ENCODE peak calls at places on chromosomes 11 and 22, in seven cellular contexts. G is esophagus squamous epithelium, K is IMR-90, U is upper lobe of right lung, S is BE2C, T is body of pancreas, L is aorta. R is an unnamed sample. For H3K9me3 and H3K36me3, the result is how much of the 10 kb centered on the place peaks cover.

GRCh38 chr11:67117176-67117575 is 1.9 kb upstream of the KDM2A start:
- DNase-seq in G (no peak), K (no peak), U (no peak), S (no peak), T (no peak), L (no peak), R (no peak)

GRCh38 chr11:129144256-129144655 is 47.9 kb downstream of the ARHGAP32 start:
- DNase-seq in G (no peak), K (no peak), U (no peak), S (no peak), T (no peak), L (no peak), R (no peak)

GRCh38 chr11:70139785-70140410 is 61.8 kb downstream of the ANO1 start:
- DNase-seq in G (no peak), K (no peak), U (no peak), S (no peak), T (no peak), L (no peak), R (peak)

GRCh38 chr22:41998361-41999261 is at the start of gene WBP2NL:
- DNase-seq in G (peak), K (peak), U (peak), S (peak), T (peak), L (peak), R (peak)

GRCh38 chr22:38610234-38610633 is 40.3 kb upstream of the DMC1 start:
- DNase-seq in G (no peak), K (no peak), U (no peak), S (no peak), T (no peak), L (no peak), R (no peak)

GRCh38 chr11:19419021-19419750 is 178.4 kb upstream of the E2F8 start:
- DNase-seq in G (no peak), K (peak), U (no peak), S (no peak), T (no peak), L (no peak), R (peak)

GRCh38 chr22:37896181-37896592 is 9.9 kb upstream of the MICALL1 start:
- DNase-seq in G (no peak), K (peak), U (no peak), S (no peak), T (no peak), L (no peak), R (no peak)

GRCh38 chr22:37555029-37555428 is 5.3 kb upstream of the CDC42EP1 start:
- DNase-seq in G (no peak), K (no peak), U (no peak), S (no peak), T (no peak), L (no peak), R (no peak)

GRCh38 chr11:36356201-36356600 is 60.1 kb downstream of the PRR5L start:
- DNase-seq in G (no peak), K (no peak), U (no peak), S (no peak), T (no peak), L (no peak), R (no peak)

GRCh38 chr11:19980388-19980787 is 179.9 kb downstream of the DBX1 start:
- DNase-seq in G (no peak), K (peak), U (no peak), S (no peak), T (no peak), L (no peak), R (no peak)

GRCh38 chr11:72072348-72072747 is 8.0 kb downstream of the NUMA1 start:
- DNase-seq in G (no peak), K (peak), U (no peak), S (no peak), T (no peak), L (no peak), R (peak)

GRCh38 chr11:68433541-68433940 is 27.0 kb upstream of the PPP6R3 start:
- DNase-seq in G (no peak), K (no peak), U (no peak), S (no peak), T (no peak), L (no peak), R (no peak)

GRCh38 chr22:31344369-31345330 is 1.5 kb downstream of the PATZ1 start:
- DNase-seq in G (no peak), K (peak), U (peak), S (peak), T (peak), L (peak), R (no peak)

GRCh38 chr22:36730176-36730858 is 26.8 kb upstream of the CACNG2 start:
- DNase-seq in G (no peak), K (no peak), U (peak), S (no peak), T (no peak), L (no peak), R (no peak)

GRCh38 chr22:19879651-19879995 is 24.9 kb upstream of the GNB1L start:
- DNase-seq in G (no peak), K (no peak), U (no peak), S (no peak), T (peak), L (peak), R (no peak)

GRCh38 chr11:125390949-125391348 is 105.1 kb downstream of the FEZ1 start:
- DNase-seq in G (no peak), K (peak), U (no peak), S (no peak), T (no peak), L (no peak), R (no peak)

GRCh38 chr22:17387356-17387755 is 18.1 kb downstream of the CECR2 start:
- DNase-seq in G (no peak), K (no peak), U (no peak), S (no peak), T (no peak), L (no peak), R (no peak)

GRCh38 chr11:31340903-31341572 is 28.5 kb downstream of the DCDC1 start:
- DNase-seq in G (no peak), K (peak), U (no peak), S (peak), T (peak), L (no peak), R (no peak)

GRCh38 chr11:90241414-90241813 is 18.6 kb upstream of the CHORDC1 start:
- DNase-seq in G (no peak), K (no peak), U (no peak), S (peak), T (no peak), L (no peak), R (no peak)

GRCh38 chr11:35923452-35923851 is 20.4 kb upstream of the LDLRAD3 start:
- DNase-seq in G (no peak), K (no peak), U (no peak), S (no peak), T (no peak), L (no peak), R (no peak)

GRCh38 chr22:37893583-37893983 is 12.5 kb upstream of the MICALL1 start:
- DNase-seq in G (no peak), K (no peak), U (no peak), S (no peak), T (peak), L (no peak), R (no peak)

GRCh38 chr11:76205252-76206076 is 838 bp downstream of the WNT11 start:
- DNase-seq in G (no peak), K (no peak), U (no peak), S (no peak), T (no peak), L (no peak), R (peak)

GRCh38 chr11:8779732-8780131 is 97.1 kb downstream of the RPL27A start:
- DNase-seq in G (no peak), K (no peak), U (no peak), S (no peak), T (no peak), L (no peak), R (no peak)

GRCh38 chr11:130037058-130037457 is 32.6 kb upstream of the APLP2 start:
- DNase-seq in G (no peak), K (peak), U (no peak), S (no peak), T (no peak), L (no peak), R (peak)

GRCh38 chr22:30182365-30182764 is 64.2 kb downstream of the LIF start:
- DNase-seq in G (no peak), K (peak), U (no peak), S (no peak), T (no peak), L (no peak), R (no peak)

GRCh38 chr11:68003846-68004550 is at the start of gene UNC93B1:
- DNase-seq in G (peak), K (peak), U (peak), S (peak), T (peak), L (peak), R (peak)

GRCh38 chr11:92810423-92810822 is 159.0 kb upstream of the MTNR1B start:
- DNase-seq in G (no peak), K (no peak), U (no peak), S (no peak), T (no peak), L (no peak), R (no peak)
- H3K9me3 ChIP-seq in G (under half), K (under half), U (under half), S (under half), T (under half), L (under half), R (under half)

GRCh38 chr11:73360743-73361369 is 15.3 kb upstream of the RELT start:
- DNase-seq in G (no peak), K (no peak), U (no peak), S (no peak), T (no peak), L (no peak), R (no peak)

GRCh38 chr11:73356979-73357739 is 19.0 kb upstream of the RELT start:
- DNase-seq in G (no peak), K (no peak), U (no peak), S (no peak), T (no peak), L (no peak), R (no peak)

GRCh38 chr11:73359930-73360742 is 16.1 kb upstream of the RELT start:
- DNase-seq in G (no peak), K (peak), U (no peak), S (peak), T (peak), L (no peak), R (peak)

GRCh38 chr11:73358071-73358470 is 18.1 kb upstream of the RELT start:
- DNase-seq in G (no peak), K (peak), U (no peak), S (no peak), T (no peak), L (no peak), R (no peak)

DNA sequence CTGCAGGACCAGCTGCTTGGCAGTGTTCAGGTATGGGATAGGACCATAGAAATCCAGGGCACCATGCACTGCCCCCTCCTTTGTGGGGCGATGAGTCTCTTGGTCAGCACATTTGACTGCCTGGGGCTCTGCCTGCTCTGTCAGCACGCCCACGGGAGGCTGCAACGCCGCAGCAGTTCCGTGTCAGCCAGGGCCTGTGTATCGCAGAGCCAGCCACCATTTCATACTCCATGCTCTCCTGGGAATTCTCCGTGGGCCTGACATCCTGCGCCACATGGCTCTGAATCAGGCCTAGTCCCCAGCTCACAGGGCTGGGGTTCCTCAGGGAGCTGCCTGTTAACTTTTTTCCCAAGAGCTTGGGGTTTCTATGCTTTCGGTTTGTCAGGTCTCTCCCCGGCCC is 16.9 kb upstream of the RELT start:
- DNase-seq in G (no peak), K (peak), U (no peak), S (peak), T (peak), L (peak), R (no peak)
- H3K36me3 ChIP-seq in G (under half), K (half or more), U (half or more), S (under half), T (under half), L (under half), R (under half)

DNA sequence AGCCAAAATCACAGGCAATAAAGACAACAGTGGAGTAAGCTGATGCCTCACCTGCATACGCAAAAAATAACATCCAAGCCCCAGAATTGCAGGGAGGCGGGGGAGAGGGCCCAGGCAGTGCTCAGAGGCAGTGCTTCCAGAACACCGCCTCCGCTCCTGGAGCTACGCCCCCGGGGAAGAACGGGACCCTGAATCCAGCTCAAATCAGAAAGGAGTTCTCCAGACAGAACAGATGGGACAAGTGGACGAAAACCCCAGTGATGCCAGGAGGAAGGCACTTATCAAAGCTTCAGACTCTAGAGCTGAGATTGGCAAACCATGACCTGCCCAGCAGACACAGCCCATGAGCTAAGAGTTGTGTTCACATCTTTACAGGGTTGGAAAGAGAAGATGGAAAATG is 683.9 kb downstream of the TBC1D22A start:
- DNase-seq in G (no peak), K (no peak), U (no peak), S (no peak), T (no peak), L (no peak), R (no peak)
- H3K9me3 ChIP-seq in G (under half), K (half or more), U (under half), S (under half), T (under half), L (under half), R (under half)

DNA sequence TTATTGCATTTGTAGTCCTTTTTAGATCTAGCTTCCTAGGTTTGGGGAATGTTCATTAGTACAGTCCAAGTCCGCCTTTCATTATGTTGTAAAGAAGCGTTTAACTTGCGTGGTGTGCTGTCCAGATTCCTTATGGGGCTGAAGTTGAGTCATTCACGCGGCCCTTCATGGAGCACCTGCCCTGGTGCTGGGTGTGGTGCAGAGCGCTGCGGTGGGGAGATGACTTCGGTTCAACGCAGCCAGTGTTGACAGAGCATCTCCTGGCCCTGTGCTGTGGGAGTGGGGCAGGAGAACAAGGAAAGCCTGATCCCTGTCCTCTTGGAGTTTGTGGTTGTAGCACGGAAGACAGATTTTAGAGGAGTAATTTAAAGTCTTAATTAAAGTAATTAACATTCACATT is 152.0 kb downstream of the TBC1D22A start:
- DNase-seq in G (no peak), K (no peak), U (no peak), S (no peak), T (no peak), L (no peak), R (no peak)
- H3K36me3 ChIP-seq in G (under half), K (under half), U (under half), S (under half), T (under half), L (under half), R (under half)